ENCODE peak calls at places on chromosomes 4 and X, in seven cellular contexts. One of them, this sample, is unnamed.

GRCh38 chr4:37528161-37528560 is 158.0 kb downstream of the RELL1 start:
- DNase-seq in lung microvascular endothelial cell: no peak
- DNase-seq in left ventricle myocardium inferior: no peak
- DNase-seq in GM19239: no peak
- DNase-seq in right atrium auricular region: no peak
- DNase-seq in HT1080: peak
- DNase-seq in iPS-NIHi11: no peak
- DNase-seq in this sample: no peak

GRCh38 chrX:115900425-115900824 is 270.1 kb upstream of the AGTR2 start:
- DNase-seq in lung microvascular endothelial cell: no peak
- DNase-seq in left ventricle myocardium inferior: no peak
- DNase-seq in GM19239: no peak
- DNase-seq in right atrium auricular region: no peak
- DNase-seq in HT1080: no peak
- DNase-seq in iPS-NIHi11: no peak
- DNase-seq in this sample: no peak

GRCh38 chrX:85326234-85327059 is 53.0 kb downstream of the POF1B start:
- DNase-seq in lung microvascular endothelial cell: no peak
- DNase-seq in left ventricle myocardium inferior: no peak
- DNase-seq in GM19239: no peak
- DNase-seq in right atrium auricular region: no peak
- DNase-seq in HT1080: no peak
- DNase-seq in iPS-NIHi11: no peak
- DNase-seq in this sample: no peak

GRCh38 chr4:10083331-10083769 is 33.2 kb downstream of the WDR1 start:
- DNase-seq in lung microvascular endothelial cell: no peak
- DNase-seq in left ventricle myocardium inferior: peak
- DNase-seq in GM19239: no peak
- DNase-seq in right atrium auricular region: no peak
- DNase-seq in HT1080: no peak
- DNase-seq in iPS-NIHi11: no peak
- DNase-seq in this sample: no peak

GRCh38 chr4:15438939-15439524 is 11.2 kb downstream of the C1QTNF7 start:
- DNase-seq in lung microvascular endothelial cell: no peak
- DNase-seq in left ventricle myocardium inferior: no peak
- DNase-seq in GM19239: no peak
- DNase-seq in right atrium auricular region: no peak
- DNase-seq in HT1080: peak
- DNase-seq in iPS-NIHi11: no peak
- DNase-seq in this sample: no peak

GRCh38 chr4:80208606-80209005 is 11.3 kb downstream of the PRDM8 start:
- DNase-seq in lung microvascular endothelial cell: no peak
- DNase-seq in left ventricle myocardium inferior: no peak
- DNase-seq in GM19239: no peak
- DNase-seq in right atrium auricular region: no peak
- DNase-seq in HT1080: no peak
- DNase-seq in iPS-NIHi11: no peak
- DNase-seq in this sample: no peak

GRCh38 chr4:78689224-78689623 is 86.9 kb upstream of the BMP2K start:
- DNase-seq in lung microvascular endothelial cell: no peak
- DNase-seq in left ventricle myocardium inferior: no peak
- DNase-seq in GM19239: no peak
- DNase-seq in right atrium auricular region: no peak
- DNase-seq in HT1080: no peak
- DNase-seq in iPS-NIHi11: no peak
- DNase-seq in this sample: no peak

GRCh38 chr4:42750091-42750490 is 93.2 kb upstream of the ATP8A1 start:
- DNase-seq in lung microvascular endothelial cell: peak
- DNase-seq in left ventricle myocardium inferior: no peak
- DNase-seq in GM19239: no peak
- DNase-seq in right atrium auricular region: no peak
- DNase-seq in HT1080: no peak
- DNase-seq in iPS-NIHi11: no peak
- DNase-seq in this sample: no peak

GRCh38 chr4:141079393-141079930 is 53.8 kb downstream of the RNF150 start:
- DNase-seq in lung microvascular endothelial cell: no peak
- DNase-seq in left ventricle myocardium inferior: no peak
- DNase-seq in GM19239: no peak
- DNase-seq in right atrium auricular region: no peak
- DNase-seq in HT1080: no peak
- DNase-seq in iPS-NIHi11: no peak
- DNase-seq in this sample: no peak

GRCh38 chr4:80173387-80173786 is 23.9 kb upstream of the PRDM8 start:
- DNase-seq in lung microvascular endothelial cell: peak
- DNase-seq in left ventricle myocardium inferior: no peak
- DNase-seq in GM19239: no peak
- DNase-seq in right atrium auricular region: no peak
- DNase-seq in HT1080: peak
- DNase-seq in iPS-NIHi11: no peak
- DNase-seq in this sample: no peak

GRCh38 chr4:70885174-70885573 is 17.0 kb upstream of the MOB1B start:
- DNase-seq in lung microvascular endothelial cell: peak
- DNase-seq in left ventricle myocardium inferior: no peak
- DNase-seq in GM19239: no peak
- DNase-seq in right atrium auricular region: no peak
- DNase-seq in HT1080: no peak
- DNase-seq in iPS-NIHi11: no peak
- DNase-seq in this sample: no peak

GRCh38 chr4:108350332-108350731 is 181.6 kb upstream of the LEF1 start:
- DNase-seq in lung microvascular endothelial cell: no peak
- DNase-seq in left ventricle myocardium inferior: no peak
- DNase-seq in GM19239: no peak
- DNase-seq in right atrium auricular region: no peak
- DNase-seq in HT1080: no peak
- DNase-seq in iPS-NIHi11: peak
- DNase-seq in this sample: no peak

GRCh38 chr4:52032005-52032404 is 6.1 kb downstream of the SGCB start:
- DNase-seq in lung microvascular endothelial cell: peak
- DNase-seq in left ventricle myocardium inferior: no peak
- DNase-seq in GM19239: no peak
- DNase-seq in right atrium auricular region: no peak
- DNase-seq in HT1080: no peak
- DNase-seq in iPS-NIHi11: no peak
- DNase-seq in this sample: no peak

GRCh38 chrX:9227276-9227675 is 193.3 kb upstream of the FAM9B start:
- DNase-seq in lung microvascular endothelial cell: no peak
- DNase-seq in left ventricle myocardium inferior: no peak
- DNase-seq in GM19239: no peak
- DNase-seq in right atrium auricular region: no peak
- DNase-seq in HT1080: no peak
- DNase-seq in iPS-NIHi11: no peak
- DNase-seq in this sample: no peak

GRCh38 chr4:42676066-42676951 is 19.4 kb upstream of the ATP8A1 start:
- DNase-seq in lung microvascular endothelial cell: peak
- DNase-seq in left ventricle myocardium inferior: no peak
- DNase-seq in GM19239: no peak
- DNase-seq in right atrium auricular region: no peak
- DNase-seq in HT1080: no peak
- DNase-seq in iPS-NIHi11: no peak
- DNase-seq in this sample: no peak

GRCh38 chr4:7073526-7074390 is 5.9 kb upstream of the GRPEL1 start:
- DNase-seq in lung microvascular endothelial cell: peak
- DNase-seq in left ventricle myocardium inferior: no peak
- DNase-seq in GM19239: peak
- DNase-seq in right atrium auricular region: no peak
- DNase-seq in HT1080: peak
- DNase-seq in iPS-NIHi11: peak
- DNase-seq in this sample: peak

GRCh38 chr4:128461300-128462103 is 173.9 kb upstream of the PGRMC2 start:
- DNase-seq in lung microvascular endothelial cell: peak
- DNase-seq in left ventricle myocardium inferior: no peak
- DNase-seq in GM19239: no peak
- DNase-seq in right atrium auricular region: peak
- DNase-seq in HT1080: peak
- DNase-seq in iPS-NIHi11: no peak
- DNase-seq in this sample: peak

GRCh38 chr4:94523617-94524016 is 71.9 kb downstream of the PDLIM5 start:
- DNase-seq in lung microvascular endothelial cell: no peak
- DNase-seq in left ventricle myocardium inferior: no peak
- DNase-seq in GM19239: no peak
- DNase-seq in right atrium auricular region: no peak
- DNase-seq in HT1080: peak
- DNase-seq in iPS-NIHi11: no peak
- DNase-seq in this sample: no peak

GRCh38 chrX:69505772-69506616 is 1.9 kb downstream of the NALF2 start:
- DNase-seq in lung microvascular endothelial cell: peak
- DNase-seq in left ventricle myocardium inferior: no peak
- DNase-seq in GM19239: no peak
- DNase-seq in right atrium auricular region: no peak
- DNase-seq in HT1080: no peak
- DNase-seq in iPS-NIHi11: no peak
- DNase-seq in this sample: no peak

GRCh38 chr4:185573651-185574199 is 38.4 kb upstream of the PDLIM3 start:
- DNase-seq in lung microvascular endothelial cell: peak
- DNase-seq in left ventricle myocardium inferior: no peak
- DNase-seq in GM19239: no peak
- DNase-seq in right atrium auricular region: no peak
- DNase-seq in HT1080: peak
- DNase-seq in iPS-NIHi11: peak
- DNase-seq in this sample: no peak

GRCh38 chr4:7074423-7074822 is 6.6 kb upstream of the GRPEL1 start:
- DNase-seq in lung microvascular endothelial cell: no peak
- DNase-seq in left ventricle myocardium inferior: no peak
- DNase-seq in GM19239: no peak
- DNase-seq in right atrium auricular region: no peak
- DNase-seq in HT1080: peak
- DNase-seq in iPS-NIHi11: no peak
- DNase-seq in this sample: no peak

GRCh38 chr4:103996637-103997036 is 276.9 kb upstream of the TACR3 start:
- DNase-seq in lung microvascular endothelial cell: no peak
- DNase-seq in left ventricle myocardium inferior: no peak
- DNase-seq in GM19239: no peak
- DNase-seq in right atrium auricular region: no peak
- DNase-seq in HT1080: peak
- DNase-seq in iPS-NIHi11: peak
- DNase-seq in this sample: no peak

GRCh38 chr4:88582493-88582892 is 9.8 kb upstream of the HERC3 start:
- DNase-seq in lung microvascular endothelial cell: no peak
- DNase-seq in left ventricle myocardium inferior: no peak
- DNase-seq in GM19239: no peak
- DNase-seq in right atrium auricular region: no peak
- DNase-seq in HT1080: no peak
- DNase-seq in iPS-NIHi11: no peak
- DNase-seq in this sample: no peak

GRCh38 chr4:180465364-180465763 is 1777.8 kb upstream of the TENM3 start:
- DNase-seq in lung microvascular endothelial cell: no peak
- DNase-seq in left ventricle myocardium inferior: no peak
- DNase-seq in GM19239: no peak
- DNase-seq in right atrium auricular region: no peak
- DNase-seq in HT1080: no peak
- DNase-seq in iPS-NIHi11: no peak
- DNase-seq in this sample: no peak

GRCh38 chr4:89712141-89712540 is 124.8 kb downstream of the SNCA start:
- DNase-seq in lung microvascular endothelial cell: peak
- DNase-seq in left ventricle myocardium inferior: no peak
- DNase-seq in GM19239: no peak
- DNase-seq in right atrium auricular region: no peak
- DNase-seq in HT1080: no peak
- DNase-seq in iPS-NIHi11: no peak
- DNase-seq in this sample: no peak

GRCh38 chrX:24423960-24424359 is 41.1 kb upstream of the PDK3 start:
- DNase-seq in lung microvascular endothelial cell: no peak
- DNase-seq in left ventricle myocardium inferior: no peak
- DNase-seq in GM19239: no peak
- DNase-seq in right atrium auricular region: no peak
- DNase-seq in HT1080: no peak
- DNase-seq in iPS-NIHi11: no peak
- DNase-seq in this sample: no peak

GRCh38 chrX:102067966-102068723 is 57.3 kb upstream of the TCEAL2 start:
- DNase-seq in lung microvascular endothelial cell: peak
- DNase-seq in left ventricle myocardium inferior: no peak
- DNase-seq in GM19239: no peak
- DNase-seq in right atrium auricular region: no peak
- DNase-seq in HT1080: no peak
- DNase-seq in iPS-NIHi11: no peak
- DNase-seq in this sample: no peak

GRCh38 chrX:154750301-154751120 is at the start of gene GAB3:
- DNase-seq in lung microvascular endothelial cell: peak
- DNase-seq in left ventricle myocardium inferior: peak
- DNase-seq in GM19239: peak
- DNase-seq in right atrium auricular region: no peak
- DNase-seq in HT1080: no peak
- DNase-seq in iPS-NIHi11: peak
- DNase-seq in this sample: no peak

GRCh38 chr4:184485279-184485678 is 10.9 kb upstream of the IRF2 start:
- DNase-seq in lung microvascular endothelial cell: no peak
- DNase-seq in left ventricle myocardium inferior: no peak
- DNase-seq in GM19239: no peak
- DNase-seq in right atrium auricular region: no peak
- DNase-seq in HT1080: no peak
- DNase-seq in iPS-NIHi11: no peak
- DNase-seq in this sample: no peak

GRCh38 chrX:52852110-52852872 is 15.6 kb downstream of the XAGE3 start:
- DNase-seq in lung microvascular endothelial cell: no peak
- DNase-seq in left ventricle myocardium inferior: no peak
- DNase-seq in GM19239: no peak
- DNase-seq in right atrium auricular region: no peak
- DNase-seq in HT1080: peak
- DNase-seq in iPS-NIHi11: no peak
- DNase-seq in this sample: no peak

GRCh38 chr4:57148831-57149230 is 38.6 kb upstream of the IGFBP7 start:
- DNase-seq in lung microvascular endothelial cell: no peak
- DNase-seq in left ventricle myocardium inferior: no peak
- DNase-seq in GM19239: no peak
- DNase-seq in right atrium auricular region: no peak
- DNase-seq in HT1080: peak
- DNase-seq in iPS-NIHi11: no peak
- DNase-seq in this sample: no peak

GRCh38 chr4:158649111-158649680 is 22.5 kb downstream of the C4orf46 start:
- DNase-seq in lung microvascular endothelial cell: no peak
- DNase-seq in left ventricle myocardium inferior: no peak
- DNase-seq in GM19239: no peak
- DNase-seq in right atrium auricular region: no peak
- DNase-seq in HT1080: no peak
- DNase-seq in iPS-NIHi11: no peak
- DNase-seq in this sample: no peak

GRCh38 chr4:94256833-94257232 is 49.2 kb downstream of the SMARCAD1 start:
- DNase-seq in lung microvascular endothelial cell: peak
- DNase-seq in left ventricle myocardium inferior: no peak
- DNase-seq in GM19239: no peak
- DNase-seq in right atrium auricular region: no peak
- DNase-seq in HT1080: no peak
- DNase-seq in iPS-NIHi11: no peak
- DNase-seq in this sample: no peak

GRCh38 chr4:179437962-179438361 is 1995.7 kb upstream of the AGA start:
- DNase-seq in lung microvascular endothelial cell: no peak
- DNase-seq in left ventricle myocardium inferior: no peak
- DNase-seq in GM19239: no peak
- DNase-seq in right atrium auricular region: no peak
- DNase-seq in HT1080: no peak
- DNase-seq in iPS-NIHi11: no peak
- DNase-seq in this sample: no peak

GRCh38 chrX:134718329-134719317 is 60.4 kb upstream of the PLAC1 start:
- DNase-seq in lung microvascular endothelial cell: peak
- DNase-seq in left ventricle myocardium inferior: no peak
- DNase-seq in GM19239: no peak
- DNase-seq in right atrium auricular region: no peak
- DNase-seq in HT1080: peak
- DNase-seq in iPS-NIHi11: peak
- DNase-seq in this sample: peak

GRCh38 chr4:24260133-24260532 is 324.2 kb downstream of the DHX15 start:
- DNase-seq in lung microvascular endothelial cell: no peak
- DNase-seq in left ventricle myocardium inferior: no peak
- DNase-seq in GM19239: no peak
- DNase-seq in right atrium auricular region: no peak
- DNase-seq in HT1080: no peak
- DNase-seq in iPS-NIHi11: no peak
- DNase-seq in this sample: no peak

GRCh38 chrX:54182194-54182863 is 725 bp downstream of the FAM120C start:
- DNase-seq in lung microvascular endothelial cell: peak
- DNase-seq in left ventricle myocardium inferior: peak
- DNase-seq in GM19239: peak
- DNase-seq in right atrium auricular region: peak
- DNase-seq in HT1080: peak
- DNase-seq in iPS-NIHi11: peak
- DNase-seq in this sample: peak

GRCh38 chr4:142406917-142407501 is 439.1 kb downstream of the INPP4B start:
- DNase-seq in lung microvascular endothelial cell: no peak
- DNase-seq in left ventricle myocardium inferior: no peak
- DNase-seq in GM19239: no peak
- DNase-seq in right atrium auricular region: no peak
- DNase-seq in HT1080: no peak
- DNase-seq in iPS-NIHi11: no peak
- DNase-seq in this sample: no peak

This sample was measured in tibial nerve.